ENCODE peak calls at places on chromosomes 3 and 15, in nine cellular contexts. O, B, S, J, R, D, Q, I and K are unnamed samples.

GRCh38 chr3:191727338-191727737 is 266.4 kb downstream of the PYDC2 start:
- DNase-seq in O (no peak), B (no peak), S (no peak), J (no peak), R (no peak), D (no peak), Q (no peak), I (no peak), K (no peak)

GRCh38 chr15:79193157-79193948 is 89.2 kb upstream of the ANKRD34C start:
- DNase-seq in O (no peak), B (no peak), S (no peak), J (no peak), R (no peak), D (no peak), Q (no peak), I (no peak), K (no peak)

GRCh38 chr3:10766049-10766705 is 49.9 kb upstream of the SLC6A11 start:
- DNase-seq in O (no peak), B (no peak), S (no peak), J (no peak), R (no peak), D (no peak), Q (no peak), I (no peak), K (no peak)

GRCh38 chr15:33894193-33894592 is 74.1 kb upstream of the CHRM5 start:
- DNase-seq in O (no peak), B (no peak), S (no peak), J (no peak), R (no peak), D (no peak), Q (no peak), I (no peak), K (no peak)

GRCh38 chr3:123576119-123576518 is 8.7 kb downstream of the HACD2 start:
- DNase-seq in O (no peak), B (no peak), S (peak; percentile 35), J (peak; percentile 25), R (no peak), D (no peak), Q (no peak), I (no peak), K (no peak)

GRCh38 chr3:120416868-120417267 is 33.9 kb downstream of the FSTL1 start:
- DNase-seq in O (peak; percentile 25), B (no peak), S (no peak), J (no peak), R (no peak), D (no peak), Q (no peak), I (no peak), K (no peak)

GRCh38 chr3:85939026-85939616 is 980.3 kb downstream of the CADM2 start:
- DNase-seq in O (no peak), B (no peak), S (no peak), J (peak; percentile 8), R (no peak), D (no peak), Q (no peak), I (no peak), K (peak; percentile 33)

GRCh38 chr3:27165348-27165747 is 203.8 kb downstream of the NEK10 start:
- DNase-seq in O (no peak), B (no peak), S (peak; percentile 65), J (peak; percentile 69), R (no peak), D (no peak), Q (no peak), I (peak; percentile 65), K (peak; percentile 96)

GRCh38 chr15:41161736-41162135 is 45.7 kb upstream of the INO80 start:
- DNase-seq in O (no peak), B (no peak), S (no peak), J (no peak), R (no peak), D (no peak), Q (no peak), I (no peak), K (no peak)

GRCh38 chr15:50109086-50109987 is 9.7 kb downstream of the ATP8B4 start:
- DNase-seq in O (no peak), B (no peak), S (peak; percentile 52), J (peak; percentile 20), R (no peak), D (no peak), Q (no peak), I (peak; percentile 47), K (peak; percentile 19)

GRCh38 chr3:50195501-50196252 is 4.3 kb downstream of the GNAT1 start:
- DNase-seq in O (no peak), B (no peak), S (peak; percentile 12), J (no peak), R (no peak), D (no peak), Q (no peak), I (no peak), K (no peak)

GRCh38 chr3:157335677-157336076 is 101.0 kb upstream of the PTX3 start:
- DNase-seq in O (no peak), B (no peak), S (peak; percentile 83), J (peak; percentile 83), R (no peak), D (no peak), Q (no peak), I (peak; percentile 77), K (peak; percentile 73)

GRCh38 chr3:128725547-128725931 is 444 bp upstream of the RAB7A start:
- DNase-seq in O (no peak), B (no peak), S (no peak), J (no peak), R (no peak), D (no peak), Q (no peak), I (no peak), K (no peak)
- H3K4me3 ChIP-seq in O (peak overlapping the region; percentile 94), B (peak overlapping the region; percentile 93), S (peak overlapping the region; percentile 98), J (no peak overlapping the region), R (no peak overlapping the region), D (peak overlapping the region; percentile 29), Q (no peak overlapping the region), I (peak overlapping the region; percentile 98), K (peak overlapping the region; percentile 99)

GRCh38 chr15:64341961-64342360 is 14.0 kb downstream of the CSNK1G1 start:
- DNase-seq in O (no peak), B (no peak), S (no peak), J (no peak), R (no peak), D (no peak), Q (no peak), I (no peak), K (no peak)

GRCh38 chr15:64333986-64334385 is 22.0 kb downstream of the CSNK1G1 start:
- DNase-seq in O (no peak), B (no peak), S (peak; percentile 40), J (no peak), R (no peak), D (no peak), Q (no peak), I (no peak), K (no peak)

GRCh38 chr15:64334530-64334929 is 21.4 kb downstream of the CSNK1G1 start:
- DNase-seq in O (no peak), B (peak; percentile 57), S (no peak), J (no peak), R (no peak), D (no peak), Q (peak; percentile 39), I (no peak), K (no peak)

GRCh38 chr15:64340355-64340754 is 15.6 kb downstream of the CSNK1G1 start:
- DNase-seq in O (no peak), B (no peak), S (no peak), J (no peak), R (no peak), D (no peak), Q (no peak), I (no peak), K (no peak)

GRCh38 chr15:64337761-64338160 is 18.2 kb downstream of the CSNK1G1 start:
- DNase-seq in O (no peak), B (no peak), S (peak; percentile 67), J (peak; percentile 65), R (no peak), D (no peak), Q (no peak), I (no peak), K (no peak)
- TF ChIP-seq CTCF in O (no peak), B (no peak), S (no peak), J (no peak), R (no peak), D (no peak), Q (no peak), I (no peak), K (no peak)

GRCh38 chr15:73994419-73994883 is at the start of gene PML:
- DNase-seq in O (peak; percentile 97), B (peak; percentile 95), S (peak; percentile 95), J (peak; percentile 94), R (peak; percentile 94), D (peak; percentile 88), Q (peak; percentile 98), I (peak; percentile 97), K (peak; percentile 87)

GRCh38 chr15:73991260-73991659 is 835 bp downstream of the STOML1 start:
- DNase-seq in O (peak; percentile 91), B (no peak), S (peak; percentile 76), J (peak; percentile 84), R (no peak), D (no peak), Q (peak; percentile 45), I (no peak), K (no peak)

GRCh38 chr15:73991726-73992593 is at the start of gene STOML1:
- DNase-seq in O (peak; percentile 93), B (peak; percentile 95), S (peak; percentile 93), J (peak; percentile 94), R (peak; percentile 76), D (peak; percentile 98), Q (peak; percentile 95), I (peak; percentile 82), K (peak; percentile 80)

GRCh38 chr15:73993211-73993994 is 1.1 kb upstream of the PML start:
- DNase-seq in O (no peak), B (no peak), S (no peak), J (no peak), R (no peak), D (no peak), Q (no peak), I (no peak), K (no peak)

GRCh38 chr15:73992594-73992898 is 451 bp upstream of the STOML1 start:
- DNase-seq in O (no peak), B (no peak), S (no peak), J (no peak), R (no peak), D (no peak), Q (no peak), I (no peak), K (no peak)
- H3K4me3 ChIP-seq in O (peak overlapping the region; percentile 90), B (peak overlapping the region; percentile 97), S (peak overlapping the region; percentile 14), J (peak overlapping the region; percentile 25), R (peak overlapping the region; percentile 89), D (peak overlapping the region; percentile 39), Q (peak overlapping the region; percentile 98), I (peak overlapping the region; percentile 35), K (peak overlapping the region; percentile 68)

GRCh38 chr15:67241132-67241855 is 13.2 kb downstream of the AAGAB start:
- DNase-seq in O (no peak), B (peak; percentile 19), S (no peak), J (no peak), R (no peak), D (peak; percentile 69), Q (no peak), I (no peak), K (no peak)

GRCh38 chr15:67244966-67245478 is 9.4 kb downstream of the AAGAB start:
- DNase-seq in O (no peak), B (no peak), S (peak; percentile 86), J (peak; percentile 76), R (no peak), D (no peak), Q (no peak), I (no peak), K (peak; percentile 38)

GRCh38 chr15:67242665-67243064 is 11.8 kb downstream of the AAGAB start:
- DNase-seq in O (no peak), B (no peak), S (peak; percentile 18), J (peak; percentile 19), R (no peak), D (no peak), Q (no peak), I (no peak), K (no peak)

GRCh38 chr15:67240235-67241131 is 14.0 kb downstream of the AAGAB start:
- DNase-seq in O (no peak), B (peak; percentile 46), S (peak; percentile 6), J (no peak), R (peak; percentile 9), D (peak; percentile 18), Q (peak; percentile 41), I (no peak), K (no peak)
- TF ChIP-seq CTCF in O (peak; percentile 23), B (peak; percentile 79), S (peak; percentile 29), J (peak; percentile 14), R (peak; percentile 33), D (peak; percentile 54), Q (peak; percentile 18), I (peak; percentile 43), K (no peak)